ENCODE peak calls at places on chromosome 1, in nine cellular contexts. One of them, this sample, is unnamed.

GRCh38 chr1:164475834-164476233 is 83.2 kb upstream of the PBX1 start:
- DNase-seq in fibroblast of mammary gland: no peak
- DNase-seq in GM23338: no peak
- DNase-seq in GM12865: no peak
- DNase-seq in DND-41: no peak
- DNase-seq in right cardiac atrium: no peak
- DNase-seq in AG04450: no peak
- DNase-seq in CD8-positive, alpha-beta T cell: no peak
- DNase-seq in AG10803: no peak
- DNase-seq in this sample: no peak

GRCh38 chr1:191206808-191207207 is 729.1 kb upstream of the BRINP3 start:
- DNase-seq in GM23338: no peak
- DNase-seq in CD8-positive, alpha-beta T cell: no peak
- DNase-seq in fibroblast of mammary gland: no peak
- DNase-seq in AG10803: no peak
- DNase-seq in GM12865: peak; percentile 7
- DNase-seq in DND-41: no peak
- DNase-seq in right cardiac atrium: no peak
- DNase-seq in AG04450: no peak
- DNase-seq in this sample: peak; percentile 5

GRCh38 chr1:4935807-4936206 is 281.4 kb downstream of the AJAP1 start:
- DNase-seq in GM12865: no peak
- DNase-seq in AG10803: no peak
- DNase-seq in GM23338: no peak
- DNase-seq in DND-41: no peak
- DNase-seq in AG04450: no peak
- DNase-seq in CD8-positive, alpha-beta T cell: no peak
- DNase-seq in fibroblast of mammary gland: no peak
- DNase-seq in right cardiac atrium: no peak
- DNase-seq in this sample: no peak

GRCh38 chr1:109826446-109826845 is 62.7 kb upstream of the EPS8L3 start:
- DNase-seq in CD8-positive, alpha-beta T cell: no peak
- DNase-seq in DND-41: no peak
- DNase-seq in fibroblast of mammary gland: no peak
- DNase-seq in AG10803: no peak
- DNase-seq in AG04450: no peak
- DNase-seq in GM12865: no peak
- DNase-seq in right cardiac atrium: no peak
- DNase-seq in GM23338: no peak
- DNase-seq in this sample: no peak

GRCh38 chr1:234621657-234622335 is 11.8 kb upstream of the IRF2BP2 start:
- DNase-seq in right cardiac atrium: no peak
- DNase-seq in DND-41: no peak
- DNase-seq in AG10803: peak; percentile 93
- DNase-seq in CD8-positive, alpha-beta T cell: no peak
- DNase-seq in fibroblast of mammary gland: peak; percentile 96
- DNase-seq in GM12865: no peak
- DNase-seq in AG04450: no peak
- DNase-seq in GM23338: no peak
- DNase-seq in this sample: peak; percentile 93

GRCh38 chr1:156140879-156141707 is 12.3 kb upstream of the SEMA4A start:
- DNase-seq in AG04450: no peak
- DNase-seq in CD8-positive, alpha-beta T cell: peak; percentile 27
- DNase-seq in right cardiac atrium: peak; percentile 80
- DNase-seq in fibroblast of mammary gland: peak; percentile 53
- DNase-seq in AG10803: peak; percentile 64
- DNase-seq in GM23338: peak; percentile 93
- DNase-seq in DND-41: peak; percentile 54
- DNase-seq in GM12865: no peak
- DNase-seq in this sample: no peak

GRCh38 chr1:104702731-104703130 is 953.0 kb downstream of the AMY1C start:
- DNase-seq in AG04450: no peak
- DNase-seq in GM23338: no peak
- DNase-seq in fibroblast of mammary gland: no peak
- DNase-seq in DND-41: no peak
- DNase-seq in GM12865: no peak
- DNase-seq in CD8-positive, alpha-beta T cell: no peak
- DNase-seq in right cardiac atrium: no peak
- DNase-seq in AG10803: no peak
- DNase-seq in this sample: no peak

GRCh38 chr1:117045644-117046043 is 14.5 kb upstream of the TTF2 start:
- DNase-seq in CD8-positive, alpha-beta T cell: no peak
- DNase-seq in right cardiac atrium: no peak
- DNase-seq in fibroblast of mammary gland: no peak
- DNase-seq in AG10803: peak; percentile 29
- DNase-seq in GM12865: no peak
- DNase-seq in GM23338: no peak
- DNase-seq in AG04450: no peak
- DNase-seq in DND-41: no peak
- DNase-seq in this sample: peak; percentile 71

GRCh38 chr1:34929497-34929852 is at the start of gene DLGAP3:
- DNase-seq in AG10803: no peak
- DNase-seq in AG04450: no peak
- DNase-seq in GM23338: peak; percentile 70
- DNase-seq in right cardiac atrium: no peak
- DNase-seq in fibroblast of mammary gland: no peak
- DNase-seq in GM12865: no peak
- DNase-seq in DND-41: no peak
- DNase-seq in CD8-positive, alpha-beta T cell: no peak
- DNase-seq in this sample: no peak

GRCh38 chr1:45894331-45894730 is 90.9 kb downstream of the MAST2 start:
- DNase-seq in right cardiac atrium: no peak
- DNase-seq in CD8-positive, alpha-beta T cell: no peak
- DNase-seq in GM12865: no peak
- DNase-seq in AG04450: no peak
- DNase-seq in AG10803: no peak
- DNase-seq in fibroblast of mammary gland: no peak
- DNase-seq in DND-41: no peak
- DNase-seq in GM23338: no peak
- DNase-seq in this sample: no peak

GRCh38 chr1:40980068-40980452 is 564 bp downstream of the CTPS1 start:
- DNase-seq in CD8-positive, alpha-beta T cell: no peak
- DNase-seq in AG04450: no peak
- DNase-seq in fibroblast of mammary gland: no peak
- DNase-seq in GM23338: no peak
- DNase-seq in GM12865: no peak
- DNase-seq in DND-41: no peak
- DNase-seq in AG10803: no peak
- DNase-seq in right cardiac atrium: no peak
- DNase-seq in this sample: no peak

GRCh38 chr1:180674603-180675530 is 43.0 kb downstream of the XPR1 start:
- DNase-seq in CD8-positive, alpha-beta T cell: no peak
- DNase-seq in DND-41: no peak
- DNase-seq in fibroblast of mammary gland: peak; percentile 38
- DNase-seq in right cardiac atrium: no peak
- DNase-seq in GM12865: no peak
- DNase-seq in GM23338: no peak
- DNase-seq in AG04450: peak; percentile 30
- DNase-seq in AG10803: peak; percentile 15
- DNase-seq in this sample: no peak

GRCh38 chr1:2335721-2336475 is 55.5 kb downstream of the MORN1 start:
- DNase-seq in DND-41: no peak
- DNase-seq in AG10803: no peak
- DNase-seq in fibroblast of mammary gland: no peak
- DNase-seq in GM23338: no peak
- DNase-seq in AG04450: no peak
- DNase-seq in CD8-positive, alpha-beta T cell: no peak
- DNase-seq in right cardiac atrium: no peak
- DNase-seq in GM12865: no peak
- DNase-seq in this sample: no peak

DNA sequence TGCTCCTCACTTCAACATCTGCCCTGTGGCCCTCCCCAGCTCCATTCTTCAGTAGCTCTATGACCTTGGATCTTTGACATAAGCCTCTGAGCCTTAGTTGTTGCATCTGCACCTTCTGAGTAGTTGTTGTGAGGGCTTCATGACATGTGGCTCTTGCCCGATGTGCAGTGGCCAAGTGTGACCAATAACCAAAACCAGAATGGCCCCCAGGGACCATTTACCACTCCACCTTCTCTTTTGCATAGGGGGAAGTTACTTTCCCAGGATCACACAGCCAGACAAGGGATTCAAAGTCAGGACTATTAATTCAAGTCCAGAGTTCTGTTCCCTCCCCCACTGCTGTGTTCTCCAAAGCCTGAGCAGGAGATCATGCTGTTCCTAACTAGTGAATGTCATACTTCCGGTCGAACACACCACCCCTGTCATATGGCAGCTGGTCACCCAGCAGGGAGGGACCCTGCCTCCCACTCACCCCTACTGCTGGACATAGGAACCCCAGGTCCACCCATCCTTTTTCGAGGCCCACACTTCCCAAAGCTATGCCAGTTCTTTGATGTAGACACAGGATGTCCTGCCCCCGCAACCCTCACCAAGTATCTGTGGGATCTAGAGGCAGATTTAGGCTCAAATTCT is 4.0 kb downstream of the FGR start:
- DNase-seq in GM23338: no peak
- DNase-seq in CD8-positive, alpha-beta T cell: no peak
- DNase-seq in right cardiac atrium: no peak
- DNase-seq in DND-41: peak; percentile 69
- DNase-seq in fibroblast of mammary gland: no peak
- DNase-seq in AG10803: no peak
- DNase-seq in GM12865: peak; percentile 90
- DNase-seq in AG04450: no peak
- DNase-seq in this sample: no peak
- H3K4me3 ChIP-seq in GM23338: no peak overlapping the region
- H3K4me3 ChIP-seq in CD8-positive, alpha-beta T cell: no peak overlapping the region
- H3K4me3 ChIP-seq in right cardiac atrium: no peak overlapping the region
- H3K4me3 ChIP-seq in DND-41: peak overlapping the region; percentile 46
- H3K4me3 ChIP-seq in fibroblast of mammary gland: no peak overlapping the region
- H3K4me3 ChIP-seq in AG10803: no peak overlapping the region
- H3K4me3 ChIP-seq in GM12865: peak overlapping the region; percentile 26
- H3K4me3 ChIP-seq in AG04450: no peak overlapping the region
- H3K4me3 ChIP-seq in this sample: no peak overlapping the region

DNA sequence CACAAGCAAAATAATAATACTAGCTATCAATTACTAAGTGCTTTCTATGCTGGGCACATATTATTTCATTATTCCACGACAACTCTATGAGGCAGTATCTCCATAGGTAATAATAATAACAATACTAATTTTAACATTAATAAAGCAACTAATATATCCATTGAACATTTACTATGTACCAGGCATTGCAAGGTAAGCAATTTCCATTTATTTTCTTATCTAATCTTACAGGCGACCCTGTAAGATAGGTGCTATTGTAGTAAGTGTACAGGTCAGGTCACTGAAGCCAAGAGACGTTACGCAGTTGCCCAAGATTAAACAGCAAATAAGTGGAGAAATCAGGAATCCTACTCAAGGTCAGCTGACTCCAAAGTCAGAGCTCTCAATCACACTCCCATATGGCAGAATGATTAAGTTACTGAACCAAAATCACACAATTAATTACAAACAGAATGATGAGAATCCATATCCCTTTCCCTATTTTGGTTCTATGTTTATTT is 198.4 kb downstream of the SLC45A1 start:
- DNase-seq in CD8-positive, alpha-beta T cell: no peak
- DNase-seq in AG10803: no peak
- DNase-seq in DND-41: no peak
- DNase-seq in AG04450: no peak
- DNase-seq in fibroblast of mammary gland: no peak
- DNase-seq in right cardiac atrium: no peak
- DNase-seq in GM12865: no peak
- DNase-seq in GM23338: no peak
- DNase-seq in this sample: no peak
- H3K4me3 ChIP-seq in CD8-positive, alpha-beta T cell: no peak overlapping the region
- H3K4me3 ChIP-seq in AG10803: no peak overlapping the region
- H3K4me3 ChIP-seq in DND-41: peak overlapping the region; percentile 2
- H3K4me3 ChIP-seq in AG04450: no peak overlapping the region
- H3K4me3 ChIP-seq in fibroblast of mammary gland: no peak overlapping the region
- H3K4me3 ChIP-seq in right cardiac atrium: no peak overlapping the region
- H3K4me3 ChIP-seq in GM12865: no peak overlapping the region
- H3K4me3 ChIP-seq in GM23338: no peak overlapping the region
- H3K4me3 ChIP-seq in this sample: no peak overlapping the region

DNA sequence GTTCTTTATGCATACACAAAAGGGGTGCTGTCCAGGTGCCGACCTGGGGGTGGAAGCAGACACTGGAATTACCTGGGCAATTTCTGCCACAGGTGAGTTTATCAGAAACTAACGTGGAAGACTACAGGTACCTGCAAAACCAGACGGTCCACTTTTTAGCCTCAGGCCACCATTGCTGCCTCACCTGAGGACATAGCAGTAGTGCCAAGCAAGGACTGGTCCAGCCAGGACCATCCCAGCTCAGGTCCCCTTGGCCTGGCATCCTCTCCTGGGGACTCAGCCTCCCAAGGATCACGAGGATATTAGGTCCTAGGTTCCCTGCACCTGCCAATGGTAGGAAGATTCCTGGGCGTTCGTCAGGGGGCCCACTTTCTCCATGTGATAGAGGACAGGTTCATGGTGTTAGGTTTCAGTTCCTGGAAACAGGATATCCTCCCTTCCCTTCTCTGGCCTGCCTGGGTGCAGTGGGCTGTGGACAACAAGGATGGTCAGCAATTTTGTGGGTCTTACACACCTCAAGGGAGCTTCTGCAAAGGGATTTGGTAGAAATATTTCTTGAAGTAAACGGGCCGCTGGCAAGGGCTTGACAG is 71.6 kb upstream of the RAB4A start:
- DNase-seq in fibroblast of mammary gland: no peak
- DNase-seq in GM23338: peak; percentile 53
- DNase-seq in right cardiac atrium: no peak
- DNase-seq in AG04450: no peak
- DNase-seq in AG10803: no peak
- DNase-seq in GM12865: no peak
- DNase-seq in DND-41: no peak
- DNase-seq in CD8-positive, alpha-beta T cell: no peak
- DNase-seq in this sample: no peak
- H3K4me3 ChIP-seq in fibroblast of mammary gland: no peak overlapping the region
- H3K4me3 ChIP-seq in GM23338: no peak overlapping the region
- H3K4me3 ChIP-seq in right cardiac atrium: no peak overlapping the region
- H3K4me3 ChIP-seq in AG04450: no peak overlapping the region
- H3K4me3 ChIP-seq in AG10803: no peak overlapping the region
- H3K4me3 ChIP-seq in GM12865: no peak overlapping the region
- H3K4me3 ChIP-seq in DND-41: no peak overlapping the region
- H3K4me3 ChIP-seq in CD8-positive, alpha-beta T cell: no peak overlapping the region
- H3K4me3 ChIP-seq in this sample: no peak overlapping the region

GRCh38 chr1:223358826-223359225 is 5.2 kb downstream of the SUSD4 start:
- DNase-seq in AG04450: no peak
- DNase-seq in GM23338: peak; percentile 35
- DNase-seq in right cardiac atrium: no peak
- DNase-seq in GM12865: no peak
- DNase-seq in DND-41: no peak
- DNase-seq in fibroblast of mammary gland: no peak
- DNase-seq in CD8-positive, alpha-beta T cell: no peak
- DNase-seq in AG10803: no peak
- DNase-seq in this sample: no peak

GRCh38 chr1:223364685-223365382 is 858 bp upstream of the SUSD4 start:
- DNase-seq in GM12865: no peak
- DNase-seq in DND-41: peak; percentile 26
- DNase-seq in AG10803: no peak
- DNase-seq in AG04450: no peak
- DNase-seq in fibroblast of mammary gland: no peak
- DNase-seq in GM23338: peak; percentile 77
- DNase-seq in CD8-positive, alpha-beta T cell: peak; percentile 22
- DNase-seq in right cardiac atrium: peak; percentile 74
- DNase-seq in this sample: no peak

GRCh38 chr1:223363856-223364684 is at the start of gene SUSD4:
- DNase-seq in GM23338: peak; percentile 87
- DNase-seq in CD8-positive, alpha-beta T cell: peak; percentile 76
- DNase-seq in fibroblast of mammary gland: no peak
- DNase-seq in right cardiac atrium: peak; percentile 85
- DNase-seq in AG10803: no peak
- DNase-seq in AG04450: no peak
- DNase-seq in GM12865: peak; percentile 41
- DNase-seq in DND-41: peak; percentile 81
- DNase-seq in this sample: no peak

GRCh38 chr1:223363057-223363855 is 720 bp downstream of the SUSD4 start:
- DNase-seq in CD8-positive, alpha-beta T cell: peak; percentile 38
- DNase-seq in AG10803: peak; percentile 41
- DNase-seq in GM12865: no peak
- DNase-seq in right cardiac atrium: peak; percentile 78
- DNase-seq in GM23338: peak; percentile 78
- DNase-seq in AG04450: no peak
- DNase-seq in DND-41: peak; percentile 65
- DNase-seq in fibroblast of mammary gland: peak; percentile 40
- DNase-seq in this sample: peak; percentile 50
- H3K4me3 ChIP-seq in CD8-positive, alpha-beta T cell: peak overlapping the region; percentile 70
- H3K4me3 ChIP-seq in AG10803: peak overlapping the region; percentile 45
- H3K4me3 ChIP-seq in GM12865: peak overlapping the region; percentile 35
- H3K4me3 ChIP-seq in right cardiac atrium: peak overlapping the region; percentile 76
- H3K4me3 ChIP-seq in GM23338: peak overlapping the region; percentile 85
- H3K4me3 ChIP-seq in AG04450: peak overlapping the region; percentile 40
- H3K4me3 ChIP-seq in DND-41: peak overlapping the region; percentile 61
- H3K4me3 ChIP-seq in fibroblast of mammary gland: no peak overlapping the region
- H3K4me3 ChIP-seq in this sample: peak overlapping the region; percentile 42